ENCODE peak calls at places on chromosomes 5 and 9, in five cellular contexts. O is IMR-90, I is heart left ventricle, A is heart right ventricle, S is cardiac muscle cell. L is an unnamed sample.

GRCh38 chr5:167743685-167744084 is 547.8 kb upstream of the WWC1 start:
- DNase-seq in S (no peak), O (peak; percentile 81), A (no peak), I (no peak), L (no peak)

GRCh38 chr9:97811534-97812246 is 41.3 kb upstream of the FOXE1 start:
- DNase-seq in I (no peak), A (no peak), O (peak; percentile 63), S (no peak), L (no peak)

GRCh38 chr9:128340691-128341434 is 536 bp downstream of the SLC27A4 start:
- DNase-seq in A (no peak), O (no peak), S (peak; percentile 6), I (no peak), L (no peak)

GRCh38 chr5:169065400-169065799 is 235.5 kb downstream of the SLIT3 start:
- DNase-seq in O (no peak), S (no peak), I (peak; percentile 36), A (no peak), L (no peak)

GRCh38 chr5:123817267-123817666 is 305.3 kb downstream of the CSNK1G3 start:
- DNase-seq in A (no peak), S (no peak), I (no peak), O (no peak), L (no peak)

GRCh38 chr5:154642499-154643245 is 112.5 kb upstream of the LARP1 start:
- DNase-seq in S (no peak), A (no peak), I (no peak), O (peak; percentile 30), L (no peak)

GRCh38 chr5:178216779-178217178 is 12.4 kb downstream of the HNRNPAB start:
- DNase-seq in I (no peak), O (no peak), S (no peak), A (no peak), L (no peak)

GRCh38 chr5:160169326-160169725 is 50.1 kb upstream of the PWWP2A start:
- DNase-seq in A (no peak), I (peak; percentile 37), S (no peak), O (peak; percentile 97), L (no peak)

GRCh38 chr5:180169246-180170110 is 39.5 kb downstream of the RASGEF1C start:
- DNase-seq in A (no peak), O (no peak), S (no peak), I (no peak), L (no peak)

GRCh38 chr5:84634256-84634655 is 249.6 kb upstream of the EDIL3 start:
- DNase-seq in S (no peak), A (no peak), O (peak; percentile 17), I (peak; percentile 11), L (no peak)

GRCh38 chr5:138370537-138370936 is 18.1 kb downstream of the KDM3B start:
- DNase-seq in O (peak; percentile 21), S (no peak), I (no peak), A (no peak), L (no peak)

GRCh38 chr5:16980983-16981382 is 44.9 kb upstream of the MYO10 start:
- DNase-seq in I (no peak), O (peak; percentile 19), S (no peak), A (no peak), L (no peak)

GRCh38 chr9:71218774-71219173 is 97.4 kb upstream of the TRPM3 start:
- DNase-seq in A (no peak), S (no peak), I (no peak), O (no peak), L (no peak)

GRCh38 chr5:180140627-180141006 is 68.4 kb downstream of the RASGEF1C start:
- DNase-seq in A (no peak), I (no peak), S (no peak), O (no peak), L (no peak)

GRCh38 chr9:128946945-128947422 is 419 bp downstream of the DOLK start:
- DNase-seq in O (peak; percentile 11), A (peak; percentile 21), I (peak; percentile 38), S (peak; percentile 20), L (no peak)

GRCh38 chr5:179871506-179871905 is 12.9 kb upstream of the MRNIP start:
- DNase-seq in A (no peak), O (no peak), I (no peak), S (no peak), L (no peak)

GRCh38 chr5:132661231-132662003 is 3.4 kb downstream of the IL13 start:
- DNase-seq in A (no peak), I (no peak), S (no peak), O (no peak), L (no peak)
- TF ChIP-seq CTCF in A (no peak), I (no peak), S (no peak), O (no peak), L (peak; percentile 27)

DNA sequence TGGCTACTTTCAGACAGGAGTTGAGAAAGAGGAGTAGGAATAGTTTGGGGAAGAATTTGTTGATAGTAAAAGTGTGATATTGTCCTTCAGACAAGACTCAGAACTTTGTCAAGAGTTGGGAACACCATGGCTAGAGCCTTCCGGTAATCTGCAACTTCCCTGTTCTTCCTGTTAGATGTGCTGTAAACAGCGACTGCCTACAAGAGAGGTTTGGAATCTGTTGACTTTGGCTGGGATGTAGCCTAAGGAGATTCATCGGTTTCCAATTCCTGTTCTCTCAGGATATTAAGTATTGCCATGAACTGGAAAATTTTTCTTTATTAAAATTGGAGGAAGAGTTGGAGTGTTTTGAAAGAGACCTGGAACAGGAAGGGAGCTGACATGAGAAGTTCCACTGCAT is 43.9 kb downstream of the ARHGAP26 start:
- DNase-seq in A (no peak), O (no peak), I (no peak), S (no peak), L (no peak)
- H3K27ac ChIP-seq in A (peak overlapping the region; percentile 65), O (no peak overlapping the region), I (peak overlapping the region; percentile 65), S (no peak overlapping the region), L (no peak overlapping the region)

GRCh38 chr9:101467690-101468089 is 32.1 kb upstream of the ALDOB start:
- DNase-seq in I (no peak), O (no peak), S (no peak), A (no peak), L (no peak)

GRCh38 chr9:101463397-101463796 is 27.8 kb upstream of the ALDOB start:
- DNase-seq in I (no peak), O (peak; percentile 67), S (no peak), A (no peak), L (no peak)

GRCh38 chr9:101466863-101467262 is 31.3 kb upstream of the ALDOB start:
- DNase-seq in O (no peak), A (no peak), S (no peak), I (no peak), L (no peak)

GRCh38 chr9:101468116-101468515 is 32.5 kb upstream of the ALDOB start:
- DNase-seq in O (no peak), I (no peak), S (no peak), A (no peak), L (no peak)

DNA sequence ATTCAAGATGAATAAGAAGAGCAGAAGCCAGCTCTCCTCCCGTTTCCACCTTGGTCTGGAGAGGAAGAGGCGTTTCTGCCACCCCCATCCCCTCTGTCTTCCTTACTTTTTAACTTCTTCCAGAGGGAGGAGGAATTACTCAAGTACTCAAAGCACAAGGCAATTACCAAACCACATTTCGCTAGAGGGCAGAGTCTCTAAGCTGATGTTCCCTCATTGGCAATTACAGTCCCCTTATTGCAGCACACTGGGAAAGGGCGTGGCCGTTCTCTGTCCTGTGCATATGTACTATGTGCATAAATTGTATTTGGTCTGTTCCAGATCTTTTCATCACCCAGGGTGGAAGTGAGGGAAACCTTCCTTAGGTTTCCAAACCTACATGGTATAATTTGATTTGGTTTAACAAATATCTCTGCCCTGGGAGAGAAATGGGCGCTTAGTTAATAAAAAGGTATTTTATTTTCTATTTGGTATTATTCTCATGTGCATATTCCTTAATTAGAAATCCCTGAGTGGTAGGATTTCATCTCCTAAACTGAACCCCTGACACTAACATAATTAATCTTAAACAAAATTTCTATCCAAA is 29.8 kb upstream of the ALDOB start:
- DNase-seq in A (no peak), I (peak; percentile 33), O (peak; percentile 70), S (peak; percentile 48), L (peak; percentile 62)
- TF ChIP-seq CTCF in A (peak; percentile 25), I (peak; percentile 37), O (peak; percentile 53), S (peak; percentile 50), L (peak; percentile 79)

GRCh38 chr9:79694676-79695400 is 123.1 kb downstream of the TLE4 start:
- DNase-seq in S (no peak), A (no peak), I (no peak), O (peak; percentile 92), L (no peak)

GRCh38 chr9:79692857-79693571 is 121.2 kb downstream of the TLE4 start:
- DNase-seq in O (peak; percentile 33), A (no peak), S (no peak), I (no peak), L (no peak)

GRCh38 chr9:79694208-79694607 is 122.4 kb downstream of the TLE4 start:
- DNase-seq in I (no peak), O (no peak), A (no peak), S (no peak), L (no peak)

GRCh38 chr9:79695531-79696218 is 123.9 kb downstream of the TLE4 start:
- DNase-seq in A (no peak), I (no peak), S (no peak), O (no peak), L (no peak)

GRCh38 chr9:79693750-79694149 is 122.0 kb downstream of the TLE4 start:
- DNase-seq in O (no peak), S (no peak), I (no peak), A (no peak), L (no peak)
- H3K27ac ChIP-seq in O (no peak overlapping the region), S (no peak overlapping the region), I (no peak overlapping the region), A (no peak overlapping the region), L (no peak overlapping the region)

DNA sequence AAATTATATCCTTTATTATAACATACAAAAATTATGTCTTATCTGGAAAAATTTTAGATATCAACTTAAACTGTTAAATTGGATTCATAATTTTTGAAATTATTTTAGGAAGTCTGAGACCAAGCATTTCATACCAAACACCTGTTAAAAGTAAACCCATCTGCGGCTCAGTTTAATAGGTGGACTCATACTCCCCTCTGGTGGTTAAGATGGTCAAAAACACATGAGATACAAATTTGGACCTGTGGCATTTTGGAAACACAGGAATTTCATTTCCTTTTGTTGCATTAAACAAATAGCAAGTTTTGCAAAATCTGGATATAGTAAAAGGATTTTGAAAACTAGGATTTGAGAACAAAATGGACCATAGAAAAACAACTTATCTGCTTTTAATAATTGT is 53.7 kb downstream of the RGMB start:
- DNase-seq in I (no peak), A (no peak), S (peak; percentile 51), O (peak; percentile 62), L (no peak)
- TF ChIP-seq CTCF in I (peak; percentile 40), A (peak; percentile 15), S (peak; percentile 53), O (peak; percentile 67), L (peak; percentile 90)

DNA sequence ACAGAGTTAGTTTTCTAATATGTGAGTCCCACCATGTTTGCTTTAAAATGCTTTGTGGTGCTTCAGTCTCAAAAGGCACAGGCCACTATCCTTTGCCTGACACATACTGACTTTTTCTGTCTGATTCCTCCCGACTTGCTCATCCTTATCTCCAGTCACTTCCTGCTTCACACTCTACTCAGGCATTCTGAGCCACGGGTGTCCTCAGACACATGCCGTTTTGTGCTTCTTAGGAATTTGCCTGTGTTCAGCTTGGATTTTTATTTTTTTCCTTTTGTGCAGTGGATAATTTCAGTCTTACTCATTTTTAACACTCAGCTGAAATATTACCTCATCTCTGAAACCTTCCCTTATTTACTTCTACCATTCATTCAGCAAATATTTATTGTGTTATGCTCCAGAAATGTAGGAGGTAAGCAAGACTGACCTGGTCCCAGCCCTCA is 54.1 kb downstream of the MAN2A1 start:
- DNase-seq in I (peak; percentile 29), O (peak; percentile 95), S (no peak), A (no peak), L (peak; percentile 82)
- H3K27ac ChIP-seq in I (no peak overlapping the region), O (peak overlapping the region; percentile 88), S (no peak overlapping the region), A (no peak overlapping the region), L (peak overlapping the region; percentile 97)

L was measured in RWPE2.